ENCODE peak calls at places on chromosomes 12 and 14, in five cellular contexts. E is GM18507; L is hepatocyte; M is left lung; P is stimulated activated CD4-positive, alpha-beta T cell treated with anti-CD3 and anti-CD28 coated beads, TNF-alpha, amount 100 ng/mL, for 1 hour. J is an unnamed sample.

GRCh38 chr14:73457050-73457934 is 1.1 kb downstream of the NUMB start:
- DNase-seq in M (peak), L (peak), E (no peak), P (no peak), J (no peak)

GRCh38 chr12:9745191-9745590 is 12.3 kb upstream of the CLECL1 start:
- DNase-seq in M (no peak), P (no peak), E (no peak), L (no peak), J (no peak)

GRCh38 chr14:92074555-92074954 is 31.8 kb downstream of the ATXN3 start:
- DNase-seq in M (no peak), E (no peak), L (no peak), P (no peak), J (no peak)

GRCh38 chr12:52396656-52397055 is 9.5 kb downstream of the KRT82 start:
- DNase-seq in P (no peak), M (peak), E (no peak), L (no peak), J (no peak)

GRCh38 chr12:46942579-46942978 is 116.8 kb upstream of the SLC38A4 start:
- DNase-seq in M (no peak), E (no peak), L (no peak), P (no peak), J (no peak)

GRCh38 chr12:105825141-105825540 is 313.6 kb downstream of the NUAK1 start:
- DNase-seq in L (no peak), P (no peak), M (no peak), E (no peak), J (no peak)

GRCh38 chr12:31929140-31929526 is 30.1 kb upstream of the RESF1 start:
- DNase-seq in E (no peak), P (no peak), M (no peak), L (no peak), J (no peak)

GRCh38 chr12:124385219-124385969 is 90.5 kb downstream of the RFLNA start:
- DNase-seq in P (no peak), E (no peak), M (no peak), L (peak), J (no peak)

GRCh38 chr12:19893514-19893913 is 454.2 kb downstream of the AEBP2 start:
- DNase-seq in L (peak), P (no peak), E (no peak), M (no peak), J (no peak)

GRCh38 chr12:63301311-63301710 is 150.3 kb upstream of the AVPR1A start:
- DNase-seq in L (no peak), E (no peak), P (no peak), M (no peak), J (no peak)

GRCh38 chr12:936377-937345 is 12.8 kb downstream of the RAD52 start:
- DNase-seq in L (no peak), E (no peak), P (no peak), M (no peak), J (no peak)

GRCh38 chr12:34401659-34402227 is 379.4 kb downstream of the ALG10 start:
- DNase-seq in P (no peak), E (no peak), L (peak), M (peak), J (no peak)

J was measured in activated naive CD8-positive, alpha-beta T cell treated with anti-CD3 and anti-CD28 coated beads, Interleukin-2, amount 50 U/mL, for 16 hours.